ENCODE peak calls at places on chromosomes 12 and 14, in six cellular contexts. J, E, F, D, I and X are unnamed samples.

GRCh38 chr14:63996575-63997220 is 143.9 kb downstream of the SYNE2 start:
- DNase-seq in J (no peak), E (no peak), F (no peak), D (no peak), I (no peak), X (no peak)

GRCh38 chr14:90060312-90060964 is 1.4 kb upstream of the KCNK13 start:
- DNase-seq in J (no peak), E (peak; percentile 65), F (no peak), D (no peak), I (no peak), X (no peak)

GRCh38 chr14:50006141-50006540 is 110.2 kb downstream of the VCPKMT start:
- DNase-seq in J (no peak), E (no peak), F (no peak), D (no peak), I (no peak), X (no peak)

GRCh38 chr12:11711675-11712327 is 62.3 kb downstream of the ETV6 start:
- DNase-seq in J (no peak), E (no peak), F (no peak), D (no peak), I (no peak), X (no peak)

GRCh38 chr12:12206776-12207388 is 60.0 kb downstream of the LRP6 start:
- DNase-seq in J (no peak), E (no peak), F (no peak), D (no peak), I (no peak), X (no peak)

GRCh38 chr12:59651230-59651920 is 55.5 kb downstream of the SLC16A7 start:
- DNase-seq in J (no peak), E (no peak), F (no peak), D (peak; percentile 36), I (no peak), X (peak; percentile 86)

GRCh38 chr12:10301103-10301502 is 6.6 kb upstream of the KLRD1 start:
- DNase-seq in J (no peak), E (no peak), F (no peak), D (no peak), I (no peak), X (no peak)

GRCh38 chr14:66568220-66568619 is 60.3 kb downstream of the GPHN start:
- DNase-seq in J (no peak), E (no peak), F (no peak), D (no peak), I (no peak), X (no peak)

GRCh38 chr12:83432176-83432719 is 745.5 kb downstream of the TMTC2 start:
- DNase-seq in J (no peak), E (no peak), F (no peak), D (no peak), I (no peak), X (no peak)

GRCh38 chr12:131710464-131711457 is at the start of gene SFSWAP:
- DNase-seq in J (peak; percentile 62), E (peak; percentile 68), F (peak; percentile 82), D (peak; percentile 74), I (no peak), X (peak; percentile 13)